ENCODE peak calls at places on chromosomes 4 and X, in six cellular contexts. A, L, J, Y, N and O are unnamed samples.

GRCh38 chrX:43559643-43560042 is 96.5 kb upstream of the MAOA start:
- DNase-seq in A (peak; percentile 53), J (peak; percentile 59), L (peak; percentile 46), Y (peak; percentile 59), N (peak; percentile 57), O (peak; percentile 39)

GRCh38 chr4:168796362-168797106 is 213.5 kb downstream of the CBR4 start:
- DNase-seq in J (peak; percentile 82), Y (no peak), A (peak; percentile 53), L (peak; percentile 94), N (peak; percentile 85), O (no peak)

GRCh38 chrX:105822138-105823091 is at the start of gene NRK:
- DNase-seq in A (peak; percentile 0), J (peak; percentile 31), L (peak; percentile 42), Y (no peak), N (no peak), O (peak; percentile 30)

GRCh38 chr4:13527192-13527982 is 16.9 kb downstream of the NKX3-2 start:
- DNase-seq in L (no peak), Y (peak; percentile 8), N (no peak), A (no peak), J (no peak), O (no peak)

GRCh38 chrX:144896323-144896722 is 351.0 kb upstream of the SPANXN1 start:
- DNase-seq in A (peak; percentile 0), Y (no peak), L (no peak), N (peak; percentile 4), J (no peak), O (no peak)

GRCh38 chr4:77538144-77538543 is 67.5 kb upstream of the CXCL13 start:
- DNase-seq in Y (no peak), N (peak; percentile 87), J (peak; percentile 79), L (peak; percentile 73), A (peak; percentile 87), O (no peak)

GRCh38 chr4:156103306-156103705 is 149.6 kb upstream of the CTSO start:
- DNase-seq in J (peak; percentile 26), L (no peak), Y (no peak), N (no peak), A (no peak), O (no peak)

GRCh38 chr4:188423039-188423438 is 283.8 kb downstream of the TRIML1 start:
- DNase-seq in N (no peak), L (no peak), J (no peak), A (peak; percentile 71), Y (no peak), O (no peak)

GRCh38 chr4:151691639-151692442 is 69.0 kb downstream of the GATB start:
- DNase-seq in N (no peak), L (no peak), J (no peak), A (no peak), Y (no peak), O (no peak)

GRCh38 chr4:165656829-165657467 is 216.1 kb upstream of the TLL1 start:
- DNase-seq in Y (no peak), A (no peak), J (no peak), N (no peak), L (no peak), O (no peak)

GRCh38 chr4:51867689-51868448 is 24.9 kb downstream of the DCUN1D4 start:
- DNase-seq in N (no peak), L (no peak), J (no peak), A (no peak), Y (no peak), O (no peak)

GRCh38 chr4:114272226-114272625 is 292.8 kb upstream of the ARSJ start:
- DNase-seq in A (peak; percentile 95), J (peak; percentile 98), N (peak; percentile 98), L (peak; percentile 97), Y (no peak), O (no peak)

GRCh38 chr4:77665381-77666069 is 59.9 kb downstream of the CXCL13 start:
- DNase-seq in J (no peak), A (peak; percentile 47), L (no peak), N (no peak), Y (no peak), O (no peak)

GRCh38 chr4:182103614-182104319 is 139.4 kb upstream of the TENM3 start:
- DNase-seq in N (no peak), L (no peak), A (no peak), J (no peak), Y (no peak), O (no peak)

GRCh38 chr4:156968479-156968984 is 3.1 kb downstream of the PDGFC start:
- DNase-seq in J (peak; percentile 89), Y (peak; percentile 77), N (peak; percentile 85), A (peak; percentile 81), L (peak; percentile 90), O (peak; percentile 60)

GRCh38 chr4:7960790-7961655 is 21.4 kb upstream of the AFAP1 start:
- DNase-seq in J (peak; percentile 99), A (peak; percentile 90), L (peak; percentile 99), Y (no peak), N (peak; percentile 100), O (peak; percentile 78)

DNA sequence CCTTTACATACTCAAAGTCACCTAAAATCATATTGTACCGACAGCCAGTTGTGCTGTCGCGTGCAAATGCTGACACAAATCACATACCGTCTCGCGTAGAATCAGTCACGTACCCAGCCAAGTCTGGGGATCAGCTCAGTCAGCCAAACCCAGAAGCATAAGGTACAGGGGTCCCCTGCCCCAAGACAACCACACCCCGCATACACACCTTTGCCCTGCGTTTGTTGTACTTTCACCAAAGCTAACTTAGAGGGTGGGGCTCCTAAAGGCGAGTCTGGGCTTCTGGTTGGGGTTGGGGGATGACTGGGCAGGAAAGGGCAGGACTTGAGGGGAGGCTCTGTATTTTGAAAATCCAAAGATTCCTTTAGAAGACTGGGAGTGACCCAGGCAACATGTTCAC is 823 bp downstream of the GDPD2 start:
- DNase-seq in J (no peak), N (no peak), Y (no peak), A (no peak), L (no peak), O (no peak)
- H3K4me3 ChIP-seq in J (no peak overlapping the region), N (no peak overlapping the region), Y (no peak overlapping the region), A (no peak overlapping the region), L (no peak overlapping the region), O (no peak overlapping the region)

DNA sequence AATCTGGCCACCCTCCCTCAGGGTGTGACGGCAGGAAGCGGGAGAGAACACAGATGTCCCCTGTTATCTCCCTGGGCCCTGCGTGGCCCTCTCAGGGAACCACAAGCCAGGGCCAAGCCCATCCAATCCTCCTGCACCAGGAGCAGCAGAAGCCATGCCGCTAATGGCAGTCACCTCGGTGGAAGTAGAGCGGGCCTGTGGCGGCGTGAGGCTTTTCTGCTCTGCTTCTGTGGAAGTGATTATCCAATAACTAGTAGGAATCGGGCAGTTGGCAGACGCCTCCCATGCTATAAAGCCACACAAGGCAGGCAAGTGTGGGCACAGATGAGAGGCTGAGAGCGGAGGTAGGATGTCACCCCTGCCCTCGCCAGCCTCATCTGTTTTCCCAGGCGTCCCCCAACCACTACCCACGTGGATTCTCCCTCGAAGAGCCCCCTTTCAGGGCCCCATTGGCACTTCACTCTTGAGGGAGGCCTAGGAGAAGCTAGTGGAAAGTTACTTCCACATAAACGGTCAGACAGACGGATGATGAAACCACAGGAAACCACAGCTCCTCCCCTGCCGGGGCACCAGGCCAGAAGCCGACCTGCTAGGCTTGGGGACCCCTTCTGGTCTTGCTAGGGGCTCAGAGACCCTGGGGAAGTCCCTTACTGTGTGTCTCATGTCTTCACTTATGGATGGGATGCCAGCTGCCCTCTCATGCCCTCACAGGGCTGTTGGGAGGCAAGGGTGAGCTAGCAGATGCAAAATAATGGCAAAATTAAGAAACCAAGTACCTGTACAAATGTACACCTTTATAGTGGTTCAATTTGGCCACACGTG is 18.8 kb upstream of the TMSB4X start:
- DNase-seq in J (peak; percentile 81), A (peak; percentile 62), N (peak; percentile 66), Y (no peak), L (peak; percentile 80), O (peak; percentile 56)
- H3K4me3 ChIP-seq in J (no peak overlapping the region), A (no peak overlapping the region), N (no peak overlapping the region), Y (no peak overlapping the region), L (no peak overlapping the region), O (no peak overlapping the region)

GRCh38 chr4:83894831-83895230 is 358.9 kb downstream of the GPAT3 start:
- DNase-seq in Y (peak; percentile 59), N (no peak), L (no peak), J (no peak), A (no peak), O (no peak)

GRCh38 chr4:83890816-83891215 is 354.9 kb downstream of the GPAT3 start:
- DNase-seq in A (peak; percentile 17), N (no peak), J (no peak), Y (no peak), L (no peak), O (no peak)

GRCh38 chr4:83890231-83890630 is 354.3 kb downstream of the GPAT3 start:
- DNase-seq in A (peak; percentile 40), N (peak; percentile 8), J (no peak), L (peak; percentile 33), Y (no peak), O (no peak)

DNA sequence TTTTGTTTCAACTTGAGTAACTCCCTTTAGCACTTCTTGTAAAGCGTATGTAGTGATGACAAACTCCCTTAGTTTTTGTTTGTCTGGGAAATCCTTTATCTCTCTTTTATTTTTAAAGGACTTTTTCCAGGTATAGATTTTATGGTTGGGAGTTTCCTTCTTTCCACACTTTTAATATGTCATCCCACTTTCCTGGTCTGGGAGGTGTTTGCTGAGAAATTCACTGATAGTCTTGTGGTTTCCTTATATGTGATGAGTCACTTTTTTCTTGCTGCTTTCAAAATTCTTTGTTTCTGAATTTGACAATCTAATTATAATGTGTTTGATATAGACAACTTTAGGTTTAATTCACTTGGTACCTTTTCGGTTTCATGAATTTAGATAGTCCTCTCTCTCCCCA is 353.9 kb downstream of the GPAT3 start:
- DNase-seq in Y (no peak), A (peak; percentile 76), J (no peak), N (peak; percentile 41), L (peak; percentile 72), O (no peak)
- H3K4me3 ChIP-seq in Y (no peak overlapping the region), A (no peak overlapping the region), J (no peak overlapping the region), N (no peak overlapping the region), L (no peak overlapping the region), O (no peak overlapping the region)

GRCh38 chr4:706834-707598 is 1.4 kb downstream of the PCGF3 start:
- DNase-seq in N (no peak), Y (no peak), A (no peak), J (no peak), L (no peak), O (no peak)

GRCh38 chr4:710116-710515 is 4.5 kb downstream of the PCGF3 start:
- DNase-seq in Y (no peak), N (no peak), A (no peak), L (no peak), J (no peak), O (no peak)

GRCh38 chr4:708631-708933 is 3.0 kb downstream of the PCGF3 start:
- DNase-seq in A (no peak), L (no peak), J (no peak), Y (no peak), N (no peak), O (no peak)

GRCh38 chr4:709348-709747 is 3.7 kb downstream of the PCGF3 start:
- DNase-seq in L (no peak), N (no peak), A (no peak), Y (no peak), J (no peak), O (no peak)

DNA sequence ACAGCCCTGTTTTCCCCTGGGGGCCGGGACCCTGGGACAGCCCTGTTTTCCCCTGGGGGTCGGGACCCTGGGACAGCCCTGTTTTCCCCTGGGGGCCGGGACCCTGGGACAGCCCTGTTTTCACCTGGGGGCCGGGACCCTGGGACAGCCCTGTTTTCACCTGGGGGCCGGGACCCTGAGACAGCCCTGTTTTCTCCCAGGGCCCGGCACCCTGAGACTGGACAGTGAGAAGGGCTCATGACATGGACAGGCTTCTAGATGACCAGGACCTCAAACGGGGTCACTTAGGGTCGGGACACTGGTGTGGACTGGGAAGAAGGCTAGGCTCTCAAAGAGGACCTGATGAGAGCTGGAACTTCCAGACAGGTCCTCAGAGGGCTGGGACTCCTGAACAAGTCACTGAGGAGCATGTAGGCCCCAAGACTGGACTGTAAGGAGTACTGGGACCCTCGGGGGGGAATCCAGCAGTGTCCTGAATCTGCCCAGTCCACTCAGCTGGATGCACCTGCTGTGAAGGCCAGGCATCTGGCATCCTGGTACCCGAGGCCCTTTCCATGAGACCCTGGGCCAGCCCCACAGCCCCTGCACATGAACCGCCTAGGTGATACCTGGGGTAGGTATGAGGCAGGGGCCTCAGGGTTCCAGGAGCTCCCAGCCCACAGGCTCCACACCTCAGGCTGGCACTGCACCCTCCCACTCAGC is 2.4 kb downstream of the PCGF3 start:
- DNase-seq in J (no peak), N (no peak), Y (no peak), A (no peak), L (no peak), O (no peak)
- H3K4me3 ChIP-seq in J (no peak overlapping the region), N (peak overlapping the region; percentile 1), Y (no peak overlapping the region), A (no peak overlapping the region), L (no peak overlapping the region), O (no peak overlapping the region)